ENCODE peak calls at places on chromosome 12, in eight cellular contexts. L is fibroblast of the aortic adventitia; N is NB4; G is iris pigment epithelial cell; U is CD4-positive, alpha-beta memory T cell; Q is nucleus accumbens; W is AG08395; I is memory B cell. C is an unnamed sample.

GRCh38 chr12:3668479-3669165 is 84.3 kb downstream of the CRACR2A start:
- DNase-seq in U (no peak), I (no peak), L (peak; percentile 4), Q (no peak), N (no peak), G (no peak), W (no peak), C (no peak)

GRCh38 chr12:85920324-85920947 is 46.3 kb downstream of the NTS start:
- DNase-seq in N (peak; percentile 42), I (no peak), W (peak; percentile 9), Q (no peak), U (peak; percentile 1), G (peak; percentile 11), L (peak; percentile 53), C (peak; percentile 27)

GRCh38 chr12:5166976-5167375 is 123.3 kb downstream of the KCNA5 start:
- DNase-seq in Q (no peak), N (no peak), I (no peak), G (peak; percentile 64), W (peak; percentile 93), U (no peak), L (peak; percentile 87), C (peak; percentile 74)

GRCh38 chr12:122544537-122544936 is 17.5 kb downstream of the KNTC1 start:
- DNase-seq in N (no peak), G (no peak), U (no peak), L (no peak), Q (no peak), W (no peak), I (no peak), C (no peak)

GRCh38 chr12:24418157-24418556 is 468.7 kb upstream of the SOX5 start:
- DNase-seq in N (no peak), W (no peak), Q (no peak), I (no peak), G (peak; percentile 7), U (no peak), L (no peak), C (no peak)

GRCh38 chr12:75856228-75856627 is 175.3 kb downstream of the PHLDA1 start:
- DNase-seq in G (no peak), L (peak; percentile 91), U (no peak), Q (no peak), W (no peak), N (no peak), I (no peak), C (no peak)

GRCh38 chr12:116595186-116595585 is 36.0 kb downstream of the MAP1LC3B2 start:
- DNase-seq in I (no peak), L (peak; percentile 83), N (no peak), W (peak; percentile 80), U (no peak), G (no peak), Q (no peak), C (peak; percentile 79)

GRCh38 chr12:62170241-62170640 is 90.0 kb upstream of the USP15 start:
- DNase-seq in G (no peak), I (no peak), U (no peak), W (no peak), Q (no peak), L (no peak), N (no peak), C (no peak)

GRCh38 chr12:11927311-11927935 is 143.3 kb upstream of the BCL2L14 start:
- DNase-seq in I (no peak), Q (no peak), U (no peak), W (no peak), N (no peak), G (peak; percentile 25), L (peak; percentile 39), C (peak; percentile 79)

GRCh38 chr12:90323217-90323616 is 614.6 kb upstream of the ATP2B1 start:
- DNase-seq in L (no peak), N (no peak), I (no peak), G (no peak), U (no peak), Q (no peak), W (no peak), C (no peak)